ENCODE peak calls at places on chromosomes 3 and 15, in eight cellular contexts. A is stimulated activated CD8-positive, alpha-beta memory T cell treated with anti-CD3 and anti-CD28 coated beads, Interleukin-12 subunit alpha, Interleukin-12 subunit beta, amount 100 ng/mL, for 1 hour; U is endodermal cell; S is thoracic aorta; P is SHP77 treated with DMSO at 0.1 percent for 48 hours; C is A172; I is kidney tubule cell; B is upper lobe of right lung. D is an unnamed sample.

GRCh38 chr3:115960799-115961198 is 337.5 kb downstream of the GAP43 start:
- DNase-seq in A (no peak), U (no peak), S (no peak), P (no peak), C (no peak), I (no peak), B (no peak), D (no peak)

GRCh38 chr15:70264014-70264492 is 166.3 kb upstream of the TLE3 start:
- DNase-seq in A (no peak), U (no peak), S (no peak), P (peak; percentile 75), C (peak; percentile 54), I (peak; percentile 90), B (no peak), D (no peak)

GRCh38 chr3:7630925-7631324 is 770.0 kb downstream of the GRM7 start:
- DNase-seq in A (no peak), U (no peak), S (no peak), P (no peak), C (peak; percentile 3), I (peak; percentile 45), B (no peak), D (peak; percentile 21)

GRCh38 chr3:63192248-63192647 is 85.9 kb upstream of the SYNPR start:
- DNase-seq in A (no peak), U (no peak), S (no peak), P (no peak), C (no peak), I (peak; percentile 21), B (no peak), D (no peak)

GRCh38 chr3:89503891-89504391 is 396.5 kb downstream of the EPHA3 start:
- DNase-seq in A (no peak), U (no peak), S (no peak), P (no peak), C (no peak), I (no peak), B (no peak), D (no peak)

GRCh38 chr3:71304684-71305083 is 278.8 kb downstream of the FOXP1 start:
- DNase-seq in A (no peak), U (no peak), S (no peak), P (peak; percentile 9), C (no peak), I (peak; percentile 37), B (no peak), D (no peak)

GRCh38 chr3:3260870-3261269 is 81.4 kb upstream of the CRBN start:
- DNase-seq in A (no peak), U (no peak), S (no peak), P (no peak), C (no peak), I (no peak), B (no peak), D (no peak)

GRCh38 chr15:42270551-42270950 is 2.5 kb upstream of the GANC start:
- DNase-seq in A (no peak), U (no peak), S (no peak), P (no peak), C (no peak), I (no peak), B (no peak), D (no peak)

GRCh38 chr3:70716832-70717231 is 404.4 kb upstream of the MDFIC2 start:
- DNase-seq in A (no peak), U (no peak), S (no peak), P (no peak), C (peak; percentile 4), I (peak; percentile 35), B (no peak), D (peak; percentile 9)

GRCh38 chr15:85095566-85095965 is 113.9 kb downstream of the PDE8A start:
- DNase-seq in A (no peak), U (no peak), S (no peak), P (no peak), C (no peak), I (no peak), B (no peak), D (no peak)

GRCh38 chr3:100277255-100277800 is 16.5 kb downstream of the TBC1D23 start:
- DNase-seq in A (no peak), U (no peak), S (no peak), P (peak; percentile 46), C (no peak), I (no peak), B (no peak), D (no peak)

GRCh38 chr3:46665763-46666470 is 27.6 kb downstream of the ALS2CL start:
- DNase-seq in A (no peak), U (peak; percentile 34), S (no peak), P (no peak), C (no peak), I (no peak), B (peak; percentile 41), D (no peak)

GRCh38 chr15:25850154-25851111 is 12.7 kb downstream of the ATP10A start:
- DNase-seq in A (peak; percentile 49), U (peak; percentile 83), S (no peak), P (no peak), C (no peak), I (peak; percentile 87), B (peak; percentile 92), D (peak; percentile 65)

GRCh38 chr15:27670481-27670880 is 428.6 kb downstream of the OCA2 start:
- DNase-seq in A (no peak), U (no peak), S (no peak), P (no peak), C (no peak), I (no peak), B (no peak), D (no peak)

GRCh38 chr3:160801386-160802118 is 45.5 kb downstream of the PPM1L start:
- DNase-seq in A (no peak), U (no peak), S (peak; percentile 26), P (no peak), C (no peak), I (peak; percentile 55), B (no peak), D (peak; percentile 44)

GRCh38 chr15:84915011-84915958 is 30.8 kb downstream of the SLC28A1 start:
- DNase-seq in A (peak; percentile 1), U (peak; percentile 67), S (peak; percentile 84), P (peak; percentile 71), C (peak; percentile 86), I (peak; percentile 98), B (peak; percentile 71), D (peak; percentile 93)

GRCh38 chr3:125069968-125070745 is 14.4 kb upstream of the HEG1 start:
- DNase-seq in A (no peak), U (no peak), S (no peak), P (no peak), C (no peak), I (no peak), B (no peak), D (no peak)

GRCh38 chr15:29822100-29822684 is at the start of gene TJP1:
- DNase-seq in A (no peak), U (peak; percentile 94), S (no peak), P (peak; percentile 29), C (peak; percentile 39), I (peak; percentile 88), B (peak; percentile 90), D (peak; percentile 50)

GRCh38 chr3:146709969-146710368 is 104.8 kb upstream of the PLSCR5 start:
- DNase-seq in A (no peak), U (no peak), S (no peak), P (no peak), C (no peak), I (no peak), B (no peak), D (no peak)

GRCh38 chr3:99859855-99860254 is 42.2 kb downstream of the CMSS1 start:
- DNase-seq in A (no peak), U (no peak), S (no peak), P (no peak), C (peak; percentile 81), I (peak; percentile 95), B (no peak), D (no peak)

GRCh38 chr3:128786434-128787020 is 60.5 kb downstream of the RAB7A start:
- DNase-seq in A (no peak), U (no peak), S (no peak), P (no peak), C (no peak), I (peak; percentile 68), B (no peak), D (no peak)

GRCh38 chr3:16048435-16049318 is 125.8 kb upstream of the GALNT15 start:
- DNase-seq in A (peak; percentile 6), U (peak; percentile 62), S (no peak), P (peak; percentile 47), C (peak; percentile 79), I (peak; percentile 79), B (no peak), D (peak; percentile 73)

GRCh38 chr3:138727371-138727770 is 107.4 kb downstream of the PIK3CB start:
- DNase-seq in A (no peak), U (no peak), S (no peak), P (no peak), C (no peak), I (no peak), B (no peak), D (no peak)

GRCh38 chr3:126544596-126545281 is 14.0 kb downstream of the C3orf22 start:
- DNase-seq in A (no peak), U (peak; percentile 32), S (no peak), P (no peak), C (no peak), I (no peak), B (peak; percentile 52), D (no peak)

GRCh38 chr3:1848935-1849334 is 249.7 kb upstream of the CNTN4 start:
- DNase-seq in A (no peak), U (no peak), S (no peak), P (no peak), C (no peak), I (no peak), B (no peak), D (peak; percentile 37)

D was measured in H4.